ENCODE peak calls at places on chromosomes 5 and 9, in ten cellular contexts. L is GM12865; S is G401; A is NCI-H69; C is stimulated activated naive CD8-positive, alpha-beta T cell treated with anti-CD3 and anti-CD28 coated beads, Interleukin-15, Interleukin-2, amounts not matched to agents 100 U/mL and 50 U/mL, for 24 hours; W is WERI-Rb-1; Q is stimulated activated CD4-positive, alpha-beta T cell treated with anti-CD3 and anti-CD28 coated beads, Interleukin-2, amount 100 ng/mL, for 48 hours; J is GM13977; G is lower lobe of right lung; M is pancreas. I is an unnamed sample.

GRCh38 chr5:136197462-136198142 is 4.6 kb upstream of the SMIM32 start:
- DNase-seq in A (no peak), W (no peak), G (no peak), C (no peak), M (no peak), J (no peak), Q (no peak), S (no peak), L (no peak), I (no peak)

GRCh38 chr9:137007060-137007815 is 10.9 kb upstream of the CLIC3 start:
- DNase-seq in W (no peak), M (no peak), Q (no peak), S (no peak), C (no peak), L (no peak), G (no peak), A (peak), J (no peak), I (peak)

GRCh38 chr5:143311428-143311827 is 92.1 kb downstream of the NR3C1 start:
- DNase-seq in M (no peak), G (no peak), A (no peak), C (no peak), W (no peak), S (no peak), L (no peak), J (no peak), Q (no peak), I (no peak)

GRCh38 chr9:109574061-109574882 is 76.2 kb upstream of the PTPN3 start:
- DNase-seq in G (no peak), Q (peak), A (peak), L (peak), W (peak), C (peak), M (peak), S (peak), J (peak), I (peak)

GRCh38 chr9:105004466-105005090 is 76.6 kb upstream of the ABCA1 start:
- DNase-seq in J (no peak), L (no peak), Q (no peak), A (no peak), W (no peak), M (no peak), C (no peak), G (no peak), S (no peak), I (no peak)

GRCh38 chr9:99038396-99038795 is 66.5 kb upstream of the TGFBR1 start:
- DNase-seq in G (no peak), J (no peak), Q (no peak), A (peak), C (no peak), W (no peak), M (no peak), L (no peak), S (no peak), I (no peak)

GRCh38 chr5:87164409-87164808 is 103.3 kb upstream of the RASA1 start:
- DNase-seq in M (no peak), C (no peak), L (no peak), W (no peak), J (no peak), A (no peak), G (no peak), S (no peak), Q (no peak), I (no peak)

GRCh38 chr9:89449261-89449671 is 48.6 kb downstream of the SEMA4D start:
- DNase-seq in M (no peak), C (no peak), L (no peak), W (no peak), A (no peak), J (no peak), Q (no peak), G (no peak), S (no peak), I (no peak)

GRCh38 chr5:127813633-127814171 is 110.5 kb downstream of the CCDC192 start:
- DNase-seq in M (no peak), A (no peak), S (no peak), C (no peak), Q (no peak), J (no peak), L (no peak), W (peak), G (no peak), I (no peak)

GRCh38 chr5:78887384-78888118 is 97.6 kb downstream of the ARSB start:
- DNase-seq in W (no peak), G (no peak), M (no peak), L (peak), A (no peak), S (no peak), Q (no peak), C (peak), J (peak), I (no peak)

GRCh38 chr9:115884846-115885245 is 268.7 kb upstream of the PAPPA start:
- DNase-seq in W (no peak), L (no peak), Q (no peak), S (no peak), A (no peak), C (no peak), G (no peak), M (no peak), J (no peak), I (no peak)

GRCh38 chr9:134929560-134930158 is 11.9 kb upstream of the FCN1 start:
- DNase-seq in G (no peak), C (no peak), J (no peak), L (no peak), S (no peak), M (no peak), A (no peak), W (no peak), Q (no peak), I (no peak)

GRCh38 chr9:85430659-85431370 is 310.9 kb downstream of the AGTPBP1 start:
- DNase-seq in L (no peak), W (no peak), A (peak), M (no peak), J (no peak), Q (no peak), S (no peak), C (no peak), G (no peak), I (peak)

GRCh38 chr9:124306098-124306735 is 48.5 kb downstream of the NEK6 start:
- DNase-seq in L (no peak), Q (no peak), W (no peak), J (no peak), S (no peak), G (no peak), C (no peak), M (no peak), A (no peak), I (no peak)

GRCh38 chr5:178542455-178542854 is 47.7 kb downstream of the COL23A1 start:
- DNase-seq in C (no peak), G (no peak), A (no peak), S (peak), Q (no peak), W (no peak), M (no peak), J (no peak), L (no peak), I (no peak)

GRCh38 chr5:172789687-172790495 is 18.9 kb upstream of the DUSP1 start:
- DNase-seq in M (no peak), S (no peak), W (no peak), Q (no peak), C (no peak), L (no peak), J (no peak), A (peak), G (peak), I (no peak)

GRCh38 chr9:70589571-70590263 is 175.3 kb upstream of the KLF9 start:
- DNase-seq in L (no peak), Q (no peak), W (no peak), J (no peak), C (no peak), A (no peak), S (no peak), M (no peak), G (no peak), I (no peak)

GRCh38 chr5:43560128-43560527 is 3.3 kb upstream of the PAIP1 start:
- DNase-seq in S (no peak), J (no peak), A (peak), C (no peak), Q (no peak), L (peak), W (no peak), G (no peak), M (no peak), I (no peak)

GRCh38 chr5:16976625-16977008 is 40.5 kb upstream of the MYO10 start:
- DNase-seq in S (no peak), L (peak), Q (no peak), J (no peak), A (no peak), W (no peak), C (no peak), G (no peak), M (no peak), I (no peak)

GRCh38 chr9:21558627-21559401 is 76.7 kb upstream of the IFNE start:
- DNase-seq in Q (no peak), A (peak), G (no peak), J (peak), W (no peak), M (no peak), L (no peak), C (peak), S (peak), I (no peak)